ENCODE peak calls at places on chromosome X, in ten cellular contexts. M, F, G, U, N, T, S, P, Y and Z are unnamed samples.

GRCh38 chrX:148609766-148610698 is 109.6 kb downstream of the AFF2 start:
- DNase-seq in M (no peak), T (no peak), U (no peak), F (no peak), S (no peak), P (no peak), G (no peak), Y (no peak), N (no peak), Z (no peak)

GRCh38 chrX:30781711-30782444 is 107.2 kb downstream of the TAB3 start:
- DNase-seq in S (no peak), N (no peak), Y (no peak), F (no peak), M (no peak), G (no peak), P (no peak), T (no peak), U (no peak), Z (no peak)

GRCh38 chrX:45351478-45351877 is 150.8 kb upstream of the DIPK2B start:
- DNase-seq in T (no peak), F (no peak), P (no peak), M (no peak), Y (no peak), N (no peak), G (no peak), U (no peak), S (no peak), Z (no peak)

GRCh38 chrX:139642241-139642927 is 65.6 kb downstream of the MCF2 start:
- DNase-seq in T (no peak), S (no peak), N (no peak), P (no peak), Y (no peak), G (no peak), U (no peak), F (peak; percentile 37), M (no peak), Z (no peak)

GRCh38 chrX:30904632-30905031 is 15.6 kb upstream of the TAB3 start:
- DNase-seq in N (no peak), P (no peak), U (no peak), S (no peak), G (no peak), Y (no peak), M (no peak), T (no peak), F (no peak), Z (no peak)

GRCh38 chrX:13090261-13091110 is 46.1 kb upstream of the FAM9C start:
- DNase-seq in G (no peak), S (no peak), Y (no peak), F (no peak), N (no peak), P (peak; percentile 9), U (no peak), T (no peak), M (peak; percentile 67), Z (no peak)

GRCh38 chrX:25523574-25523973 is 507.8 kb upstream of the ARX start:
- DNase-seq in G (no peak), Y (no peak), P (peak; percentile 5), M (peak; percentile 42), N (no peak), S (no peak), T (peak; percentile 37), F (peak; percentile 42), U (no peak), Z (no peak)

GRCh38 chrX:14964500-14964899 is 91.3 kb downstream of the MOSPD2 start:
- DNase-seq in N (no peak), P (no peak), M (no peak), U (no peak), S (no peak), T (no peak), G (no peak), Y (no peak), F (no peak), Z (no peak)

GRCh38 chrX:50036481-50036880 is 114.1 kb downstream of the CLCN5 start:
- DNase-seq in T (no peak), F (no peak), N (no peak), S (no peak), P (no peak), G (no peak), M (no peak), Y (no peak), U (no peak), Z (no peak)

GRCh38 chrX:30283456-30284200 is 25.6 kb downstream of the NR0B1 start:
- DNase-seq in M (peak; percentile 22), Y (no peak), U (no peak), F (no peak), S (no peak), N (no peak), T (no peak), P (peak; percentile 61), G (no peak), Z (no peak)

GRCh38 chrX:153460826-153461225 is 9.6 kb downstream of the HAUS7 start:
- DNase-seq in P (peak; percentile 48), U (peak; percentile 50), T (peak; percentile 83), Y (no peak), S (no peak), N (peak; percentile 31), G (no peak), F (no peak), M (peak; percentile 15), Z (no peak)

GRCh38 chrX:253451-254297 is 27.5 kb upstream of the PLCXD1 start:
- DNase-seq in Y (no peak), T (no peak), G (peak; percentile 69), P (no peak), U (peak; percentile 24), M (no peak), S (peak; percentile 38), N (no peak), F (no peak), Z (peak; percentile 70)

DNA sequence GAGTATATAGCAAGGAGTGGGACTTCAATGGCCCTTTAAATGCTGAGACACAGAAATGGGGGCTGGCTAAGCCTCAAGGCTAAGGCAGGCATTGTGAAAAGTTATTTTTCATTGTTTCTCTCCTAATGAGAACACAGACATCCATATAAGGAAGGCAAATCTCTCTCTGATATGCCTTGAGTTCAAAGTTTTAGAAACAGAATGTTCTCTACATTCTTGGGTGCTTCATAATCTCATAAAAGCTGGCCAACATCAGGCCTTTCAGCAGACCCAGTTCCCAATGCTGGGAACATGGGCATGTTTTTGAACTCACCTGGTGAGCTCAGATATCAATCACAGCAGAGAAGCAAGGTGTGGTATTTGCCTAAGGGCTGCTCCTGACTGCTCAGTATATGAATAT is 19.4 kb upstream of the RAB40A start:
- DNase-seq in G (no peak), N (no peak), T (no peak), S (no peak), U (no peak), F (no peak), Y (no peak), M (no peak), P (no peak), Z (no peak)
- TF ChIP-seq POLR2AphosphoS5 in G (no peak), N (no peak), T (no peak), S (peak; percentile 11), U (no peak), F (no peak), Y (no peak), M (no peak), P (no peak), Z (peak; percentile 67)

DNA sequence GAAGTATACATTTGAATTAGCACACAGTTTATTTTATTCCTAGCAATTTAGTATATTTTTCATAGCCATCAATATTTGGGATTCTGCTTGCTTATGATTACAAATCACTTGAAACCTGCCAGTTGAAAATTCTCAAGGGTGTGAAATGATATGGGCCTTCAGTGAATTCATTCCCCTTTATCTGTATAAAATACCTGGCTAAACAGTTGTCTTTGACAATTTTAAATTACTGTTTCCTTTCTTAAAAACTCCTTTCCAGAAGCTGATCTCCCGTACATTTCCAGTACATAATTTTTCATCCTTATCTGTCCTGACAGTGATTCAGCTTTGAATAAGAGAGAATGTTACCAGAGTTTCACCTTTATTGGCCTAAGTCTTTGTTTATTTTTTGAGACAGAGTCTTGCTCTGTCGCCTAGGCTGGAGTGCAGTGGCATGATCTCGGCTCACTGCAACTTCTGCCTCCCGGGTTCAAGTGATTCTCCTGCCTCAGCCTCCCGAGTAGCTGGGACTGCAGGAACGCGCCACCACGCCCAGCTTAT is 13.9 kb downstream of the ATP7A start:
- DNase-seq in N (no peak), Y (no peak), M (no peak), G (no peak), T (no peak), U (no peak), F (no peak), P (no peak), S (no peak), Z (no peak)
- TF ChIP-seq CTCF in N (no peak), Y (no peak), M (no peak), G (no peak), T (no peak), U (no peak), F (no peak), P (no peak), S (no peak), Z (no peak)

GRCh38 chrX:81120270-81120935 is 81.3 kb downstream of the HMGN5 start:
- DNase-seq in G (no peak), M (no peak), P (no peak), U (no peak), N (no peak), S (no peak), T (no peak), Y (no peak), F (no peak), Z (no peak)
- TF ChIP-seq EP300 in G (no peak), M (no peak), P (no peak), U (no peak), N (no peak), S (no peak), T (no peak), Y (no peak), F (no peak), Z (no peak)

GRCh38 chrX:47233333-47234113 is 714 bp downstream of the USP11 start:
- DNase-seq in F (peak; percentile 82), P (peak; percentile 85), G (peak; percentile 97), N (peak; percentile 96), U (peak; percentile 93), M (peak; percentile 89), S (peak; percentile 98), T (peak; percentile 92), Y (peak; percentile 95), Z (peak; percentile 98)
- TF ChIP-seq POLR2AphosphoS5 in F (peak; percentile 66), P (no peak), G (no peak), N (no peak), U (no peak), M (no peak), S (no peak), T (no peak), Y (peak; percentile 50), Z (peak; percentile 73)

GRCh38 chrX:118679290-118679689 is 48.1 kb upstream of the IL13RA1 start:
- DNase-seq in T (no peak), M (no peak), S (no peak), G (no peak), P (no peak), N (no peak), F (no peak), U (no peak), Y (no peak), Z (no peak)
- TF ChIP-seq CTCF in T (no peak), M (no peak), S (no peak), G (no peak), P (no peak), N (no peak), F (peak; percentile 4), U (no peak), Y (no peak), Z (no peak)